ENCODE peak calls at places on chromosomes 2 and 18, in four cellular contexts. X, U, J and P are unnamed samples.

GRCh38 chr2:73069855-73070650 is 1.5 kb downstream of the SFXN5 start:
- DNase-seq in J (peak; percentile 55), U (no peak), X (no peak), P (no peak)

GRCh38 chr2:195674491-195675226 is 17.6 kb downstream of the SLC39A10 start:
- DNase-seq in U (no peak), X (peak; percentile 75), J (peak; percentile 47), P (no peak)

GRCh38 chr2:241981076-241981700 is 111.7 kb downstream of the RTP5 start:
- DNase-seq in X (no peak), U (no peak), J (no peak), P (no peak)

GRCh38 chr2:127558911-127559310 is 23.4 kb downstream of the MYO7B start:
- DNase-seq in X (no peak), U (no peak), J (no peak), P (no peak)

GRCh38 chr2:1925516-1925915 is 181.2 kb upstream of the PXDN start:
- DNase-seq in U (no peak), X (no peak), J (no peak), P (no peak)

GRCh38 chr18:50009772-50010171 is 185.2 kb downstream of the MYO5B start:
- DNase-seq in J (peak; percentile 50), X (peak; percentile 22), U (peak; percentile 48), P (peak; percentile 66)

GRCh38 chr2:219178377-219179175 is 501 bp downstream of the RETREG2 start:
- DNase-seq in X (peak; percentile 24), J (peak; percentile 51), U (peak; percentile 83), P (peak; percentile 73)

GRCh38 chr2:60886962-60887361 is 5.6 kb downstream of the REL start:
- DNase-seq in U (no peak), X (no peak), J (no peak), P (no peak)

GRCh38 chr18:59539108-59539507 is 158.1 kb downstream of the CCBE1 start:
- DNase-seq in X (no peak), U (no peak), J (no peak), P (no peak)

GRCh38 chr2:7609556-7610323 is 692.5 kb downstream of the RNF144A start:
- DNase-seq in J (no peak), X (no peak), U (no peak), P (no peak)